ENCODE peak calls at places on chromosomes 12 and 14, in seven cellular contexts. U, W, L, E, Z, O and K are unnamed samples.

GRCh38 chr14:64971890-64972785 is at the start of gene RAB15:
- DNase-seq in U (peak), W (peak), L (peak), E (peak), Z (peak), O (peak), K (no peak)

GRCh38 chr14:101028971-101029667 is 125.6 kb upstream of the RTL1 start:
- DNase-seq in U (no peak), W (peak), L (no peak), E (no peak), Z (no peak), O (no peak), K (no peak)

GRCh38 chr12:69068431-69068830 is 135.5 kb upstream of the CPM start:
- DNase-seq in U (peak), W (no peak), L (peak), E (no peak), Z (peak), O (no peak), K (no peak)

GRCh38 chr12:69623970-69624369 is 13.3 kb upstream of the LRRC10 start:
- DNase-seq in U (no peak), W (no peak), L (no peak), E (no peak), Z (peak), O (no peak), K (no peak)

GRCh38 chr14:61493239-61493638 is 171.9 kb downstream of the PRKCH start:
- DNase-seq in U (peak), W (no peak), L (peak), E (no peak), Z (no peak), O (peak), K (no peak)

GRCh38 chr14:94697773-94698556 is 71.9 kb downstream of the GSC start:
- DNase-seq in U (peak), W (no peak), L (no peak), E (no peak), Z (no peak), O (no peak), K (no peak)

GRCh38 chr12:104769207-104769606 is 188.9 kb downstream of the SLC41A2 start:
- DNase-seq in U (no peak), W (no peak), L (no peak), E (no peak), Z (no peak), O (no peak), K (no peak)

GRCh38 chr12:25051583-25052190 is 102.8 kb upstream of the BCAT1 start:
- DNase-seq in U (no peak), W (no peak), L (no peak), E (no peak), Z (no peak), O (no peak), K (no peak)

GRCh38 chr14:20998674-20999366 is at the start of gene SLC39A2:
- DNase-seq in U (peak), W (peak), L (peak), E (no peak), Z (no peak), O (peak), K (peak)